ENCODE peak calls at places on chromosomes 13 and 19, in ten cellular contexts. U, C, H, Z, X, S, V, N, D and E are unnamed samples.

GRCh38 chr13:91155512-91156114 is 191.9 kb upstream of the MIR17HG start:
- DNase-seq in U (no peak), C (no peak), H (no peak), Z (peak; percentile 38), X (no peak), S (no peak), V (no peak), N (no peak), D (no peak), E (peak; percentile 20)

GRCh38 chr19:19053508-19054314 is 10.1 kb upstream of the SLC25A42 start:
- DNase-seq in U (peak; percentile 40), C (peak; percentile 91), H (peak; percentile 69), Z (peak; percentile 36), X (no peak), S (peak; percentile 82), V (no peak), N (peak; percentile 48), D (peak; percentile 74), E (peak; percentile 50)

GRCh38 chr13:48750588-48751383 is 97.1 kb downstream of the CYSLTR2 start:
- DNase-seq in U (no peak), C (no peak), H (no peak), Z (no peak), X (no peak), S (no peak), V (no peak), N (no peak), D (no peak), E (no peak)

GRCh38 chr19:3034845-3035541 is 5.9 kb upstream of the TLE2 start:
- DNase-seq in U (no peak), C (peak; percentile 62), H (peak; percentile 62), Z (no peak), X (peak; percentile 36), S (no peak), V (no peak), N (peak; percentile 35), D (no peak), E (no peak)

GRCh38 chr13:35474551-35474950 is 1.9 kb downstream of the MAB21L1 start:
- DNase-seq in U (no peak), C (peak; percentile 55), H (no peak), Z (no peak), X (no peak), S (no peak), V (no peak), N (no peak), D (no peak), E (no peak)

GRCh38 chr13:112182251-112182650 is 115.3 kb downstream of the SOX1 start:
- DNase-seq in U (no peak), C (no peak), H (no peak), Z (no peak), X (no peak), S (no peak), V (no peak), N (no peak), D (no peak), E (no peak)

GRCh38 chr13:113448545-113448884 is 4.8 kb downstream of the ADPRHL1 start:
- DNase-seq in U (no peak), C (no peak), H (peak; percentile 51), Z (peak; percentile 23), X (no peak), S (no peak), V (no peak), N (no peak), D (peak; percentile 11), E (peak; percentile 63)

GRCh38 chr13:93244141-93244917 is 17.7 kb downstream of the GPC6 start:
- DNase-seq in U (no peak), C (peak; percentile 51), H (no peak), Z (no peak), X (peak; percentile 75), S (no peak), V (no peak), N (peak; percentile 67), D (no peak), E (no peak)

GRCh38 chr13:102286326-102286725 is 115.5 kb downstream of the FGF14 start:
- DNase-seq in U (peak; percentile 0), C (no peak), H (no peak), Z (peak; percentile 52), X (peak; percentile 92), S (no peak), V (peak; percentile 86), N (peak; percentile 96), D (no peak), E (no peak)

GRCh38 chr19:17937371-17937900 is 4.6 kb downstream of the CCDC124 start:
- DNase-seq in U (no peak), C (no peak), H (no peak), Z (no peak), X (no peak), S (no peak), V (no peak), N (no peak), D (no peak), E (no peak)

GRCh38 chr13:53250272-53250875 is 221.8 kb downstream of the OLFM4 start:
- DNase-seq in U (peak; percentile 3), C (peak; percentile 93), H (peak; percentile 79), Z (peak; percentile 79), X (peak; percentile 56), S (peak; percentile 57), V (peak; percentile 17), N (peak; percentile 72), D (peak; percentile 46), E (peak; percentile 69)

GRCh38 chr13:20728579-20729300 is 25.2 kb downstream of the IL17D start:
- DNase-seq in U (no peak), C (no peak), H (no peak), Z (peak; percentile 19), X (no peak), S (no peak), V (no peak), N (no peak), D (no peak), E (no peak)

GRCh38 chr19:2770055-2771013 is 12.7 kb downstream of the SGTA start:
- DNase-seq in U (no peak), C (no peak), H (no peak), Z (no peak), X (no peak), S (no peak), V (no peak), N (peak; percentile 47), D (no peak), E (no peak)

GRCh38 chr19:51687791-51688664 is 5.1 kb upstream of the SPACA6 start:
- DNase-seq in U (peak; percentile 68), C (peak; percentile 72), H (no peak), Z (peak; percentile 62), X (peak; percentile 45), S (peak; percentile 57), V (no peak), N (peak; percentile 44), D (peak; percentile 47), E (peak; percentile 71)

GRCh38 chr19:51689751-51690358 is 3.3 kb upstream of the SPACA6 start:
- DNase-seq in U (peak; percentile 57), C (peak; percentile 77), H (no peak), Z (no peak), X (no peak), S (peak; percentile 77), V (no peak), N (no peak), D (peak; percentile 43), E (no peak)

GRCh38 chr19:51691122-51692064 is 1.7 kb upstream of the SPACA6 start:
- DNase-seq in U (no peak), C (peak; percentile 30), H (no peak), Z (no peak), X (peak; percentile 70), S (peak; percentile 42), V (no peak), N (peak; percentile 65), D (no peak), E (no peak)

GRCh38 chr19:51690359-51691121 is 2.6 kb upstream of the SPACA6 start:
- DNase-seq in U (peak; percentile 91), C (peak; percentile 87), H (peak; percentile 31), Z (peak; percentile 68), X (peak; percentile 60), S (peak; percentile 84), V (no peak), N (peak; percentile 68), D (peak; percentile 86), E (peak; percentile 77)

GRCh38 chr19:51688665-51689571 is 4.2 kb upstream of the SPACA6 start:
- DNase-seq in U (peak; percentile 71), C (peak; percentile 91), H (no peak), Z (peak; percentile 94), X (peak; percentile 97), S (peak; percentile 90), V (no peak), N (peak; percentile 95), D (peak; percentile 79), E (peak; percentile 96)
- TF ChIP-seq CTCF in U (no peak), C (no peak), H (no peak), Z (no peak), X (no peak), S (no peak), V (peak; percentile 10), N (no peak), D (no peak), E (peak; percentile 33)

GRCh38 chr19:14715841-14716240 is 26.0 kb downstream of the ZNF333 start:
- DNase-seq in U (no peak), C (no peak), H (no peak), Z (no peak), X (no peak), S (no peak), V (no peak), N (no peak), D (no peak), E (no peak)
- H3K9me3 ChIP-seq in U (peaks cover 48% of the 10 kb centered on the region), C (peaks cover 27% of the 10 kb centered on the region), H (peaks cover 34% of the 10 kb centered on the region), Z (peaks cover 32% of the 10 kb centered on the region), X (peaks cover 44% of the 10 kb centered on the region), S (peaks cover 31% of the 10 kb centered on the region), V (peaks cover 8% of the 10 kb centered on the region), N (peaks cover 68% of the 10 kb centered on the region), D (peaks cover 23% of the 10 kb centered on the region), E (peaks cover 29% of the 10 kb centered on the region)

DNA sequence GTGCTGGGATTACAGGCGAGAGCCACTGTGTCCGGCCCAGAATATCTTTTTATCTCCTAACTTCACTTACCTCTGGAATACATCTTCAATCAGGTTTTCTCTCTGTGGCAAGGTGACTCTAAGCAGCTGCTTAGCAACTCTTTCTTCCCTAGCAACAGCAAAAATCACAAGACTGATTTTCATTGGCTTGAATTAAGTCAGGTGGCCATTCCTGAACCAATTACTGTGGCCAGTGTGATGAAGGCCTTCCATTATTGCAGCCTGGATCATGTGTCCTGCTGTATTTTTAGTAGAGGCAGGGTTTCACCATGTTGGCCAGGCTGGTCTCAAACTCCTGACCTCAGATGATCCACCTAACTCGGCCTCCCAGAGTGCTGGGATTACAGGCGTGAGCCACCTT is 9.0 kb upstream of the LTBP4 start:
- DNase-seq in U (peak; percentile 81), C (peak; percentile 44), H (peak; percentile 79), Z (peak; percentile 64), X (peak; percentile 69), S (peak; percentile 58), V (no peak), N (peak; percentile 76), D (no peak), E (peak; percentile 56)
- H3K4me2 ChIP-seq in U (no peak overlapping the region), C (no peak overlapping the region), H (no peak overlapping the region), Z (no peak overlapping the region), X (no peak overlapping the region), S (no peak overlapping the region), V (no peak overlapping the region), N (no peak overlapping the region), D (no peak overlapping the region), E (no peak overlapping the region)

DNA sequence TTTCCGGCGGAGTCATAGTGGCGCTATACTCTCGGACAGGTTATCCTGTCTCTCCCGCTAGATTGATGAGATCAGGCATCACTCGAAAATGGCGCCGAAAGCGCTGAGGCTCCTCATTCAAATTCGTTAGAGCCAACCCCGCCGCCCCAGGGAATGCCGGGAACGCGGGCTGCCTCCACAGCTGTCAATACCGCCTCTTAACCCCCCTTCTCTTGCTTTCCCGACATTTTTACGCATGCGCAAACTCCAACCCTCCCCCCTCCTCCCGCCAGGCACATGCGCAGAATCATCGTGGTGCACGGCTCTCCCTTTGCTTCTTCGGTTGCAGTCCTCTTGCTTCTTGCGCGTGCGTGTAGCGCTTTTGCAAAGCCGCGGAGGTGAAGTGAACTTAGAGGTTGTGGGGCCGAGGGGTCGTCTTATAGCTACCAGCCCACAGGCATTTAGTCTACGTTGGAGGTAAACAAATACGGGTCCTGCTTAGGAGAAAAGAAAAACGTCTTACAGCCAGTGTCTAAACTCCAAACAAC is 66.7 kb downstream of the KCNRG start:
- DNase-seq in U (peak; percentile 75), C (peak; percentile 99), H (peak; percentile 98), Z (peak; percentile 95), X (peak; percentile 95), S (peak; percentile 94), V (peak; percentile 91), N (peak; percentile 98), D (peak; percentile 87), E (peak; percentile 95)
- TF ChIP-seq CTCF in U (no peak), C (no peak), H (peak; percentile 1), Z (no peak), X (no peak), S (peak; percentile 2), V (peak; percentile 1), N (no peak), D (peak; percentile 23), E (no peak)